ENCODE peak calls at places on chromosomes 6 and 20, in ten cellular contexts. One of them, this sample, is unnamed.

GRCh38 chr20:33008336-33009213 is 1.1 kb downstream of the BPIFB2 start:
- DNase-seq in fibroblast of the aortic adventitia: no peak
- DNase-seq in HAP-1: no peak
- DNase-seq in iPS-NIHi11: no peak
- DNase-seq in lower lobe of right lung: no peak
- DNase-seq in T-helper 1 cell: no peak
- DNase-seq in fibroblast of villous mesenchyme: no peak
- DNase-seq in cardiac septum: no peak
- DNase-seq in HFFc6: no peak
- DNase-seq in naive thymus-derived CD8-positive, alpha-beta T cell: no peak
- DNase-seq in this sample: no peak

GRCh38 chr20:49646126-49646525 is 67.6 kb downstream of the B4GALT5 start:
- DNase-seq in HAP-1: no peak
- DNase-seq in iPS-NIHi11: no peak
- DNase-seq in lower lobe of right lung: no peak
- DNase-seq in T-helper 1 cell: no peak
- DNase-seq in HFFc6: peak
- DNase-seq in fibroblast of villous mesenchyme: no peak
- DNase-seq in cardiac septum: no peak
- DNase-seq in fibroblast of the aortic adventitia: peak
- DNase-seq in naive thymus-derived CD8-positive, alpha-beta T cell: no peak
- DNase-seq in this sample: no peak

GRCh38 chr20:57092112-57092899 is 174.1 kb downstream of the BMP7 start:
- DNase-seq in HAP-1: peak
- DNase-seq in fibroblast of the aortic adventitia: peak
- DNase-seq in T-helper 1 cell: peak
- DNase-seq in naive thymus-derived CD8-positive, alpha-beta T cell: peak
- DNase-seq in iPS-NIHi11: peak
- DNase-seq in lower lobe of right lung: peak
- DNase-seq in HFFc6: no peak
- DNase-seq in fibroblast of villous mesenchyme: peak
- DNase-seq in cardiac septum: no peak
- DNase-seq in this sample: no peak

GRCh38 chr20:20465259-20465658 is 97.4 kb downstream of the INSM1 start:
- DNase-seq in fibroblast of the aortic adventitia: no peak
- DNase-seq in HFFc6: no peak
- DNase-seq in iPS-NIHi11: peak
- DNase-seq in HAP-1: no peak
- DNase-seq in lower lobe of right lung: no peak
- DNase-seq in cardiac septum: no peak
- DNase-seq in naive thymus-derived CD8-positive, alpha-beta T cell: no peak
- DNase-seq in T-helper 1 cell: no peak
- DNase-seq in fibroblast of villous mesenchyme: no peak
- DNase-seq in this sample: no peak

GRCh38 chr6:116313377-116313776 is 33.6 kb upstream of the TSPYL1 start:
- DNase-seq in fibroblast of villous mesenchyme: peak
- DNase-seq in T-helper 1 cell: no peak
- DNase-seq in fibroblast of the aortic adventitia: peak
- DNase-seq in naive thymus-derived CD8-positive, alpha-beta T cell: no peak
- DNase-seq in iPS-NIHi11: no peak
- DNase-seq in lower lobe of right lung: no peak
- DNase-seq in HAP-1: no peak
- DNase-seq in cardiac septum: no peak
- DNase-seq in HFFc6: peak
- DNase-seq in this sample: no peak

GRCh38 chr6:137489410-137490371 is 4.5 kb downstream of the OLIG3 start:
- DNase-seq in cardiac septum: no peak
- DNase-seq in HFFc6: no peak
- DNase-seq in T-helper 1 cell: no peak
- DNase-seq in HAP-1: no peak
- DNase-seq in iPS-NIHi11: no peak
- DNase-seq in fibroblast of the aortic adventitia: no peak
- DNase-seq in naive thymus-derived CD8-positive, alpha-beta T cell: no peak
- DNase-seq in lower lobe of right lung: peak
- DNase-seq in fibroblast of villous mesenchyme: no peak
- DNase-seq in this sample: no peak

GRCh38 chr20:11271920-11272594 is 598.3 kb upstream of the JAG1 start:
- DNase-seq in lower lobe of right lung: no peak
- DNase-seq in HAP-1: no peak
- DNase-seq in iPS-NIHi11: no peak
- DNase-seq in cardiac septum: no peak
- DNase-seq in HFFc6: no peak
- DNase-seq in naive thymus-derived CD8-positive, alpha-beta T cell: no peak
- DNase-seq in fibroblast of the aortic adventitia: no peak
- DNase-seq in fibroblast of villous mesenchyme: no peak
- DNase-seq in T-helper 1 cell: no peak
- DNase-seq in this sample: no peak

GRCh38 chr20:20229595-20229994 is 138.3 kb upstream of the INSM1 start:
- DNase-seq in iPS-NIHi11: no peak
- DNase-seq in lower lobe of right lung: no peak
- DNase-seq in fibroblast of the aortic adventitia: no peak
- DNase-seq in HAP-1: no peak
- DNase-seq in HFFc6: no peak
- DNase-seq in naive thymus-derived CD8-positive, alpha-beta T cell: no peak
- DNase-seq in fibroblast of villous mesenchyme: no peak
- DNase-seq in T-helper 1 cell: no peak
- DNase-seq in cardiac septum: no peak
- DNase-seq in this sample: no peak

GRCh38 chr6:105993769-105994521 is 92.2 kb upstream of the PRDM1 start:
- DNase-seq in lower lobe of right lung: peak
- DNase-seq in naive thymus-derived CD8-positive, alpha-beta T cell: peak
- DNase-seq in cardiac septum: no peak
- DNase-seq in fibroblast of villous mesenchyme: peak
- DNase-seq in iPS-NIHi11: peak
- DNase-seq in HFFc6: peak
- DNase-seq in HAP-1: peak
- DNase-seq in T-helper 1 cell: peak
- DNase-seq in fibroblast of the aortic adventitia: peak
- DNase-seq in this sample: no peak

GRCh38 chr6:148548065-148548748 is 198.6 kb upstream of the UST start:
- DNase-seq in iPS-NIHi11: no peak
- DNase-seq in HAP-1: no peak
- DNase-seq in cardiac septum: peak
- DNase-seq in T-helper 1 cell: no peak
- DNase-seq in fibroblast of the aortic adventitia: peak
- DNase-seq in lower lobe of right lung: no peak
- DNase-seq in naive thymus-derived CD8-positive, alpha-beta T cell: no peak
- DNase-seq in fibroblast of villous mesenchyme: peak
- DNase-seq in HFFc6: peak
- DNase-seq in this sample: no peak

GRCh38 chr20:51220293-51220706 is 197.4 kb upstream of the KCNG1 start:
- DNase-seq in naive thymus-derived CD8-positive, alpha-beta T cell: no peak
- DNase-seq in fibroblast of villous mesenchyme: peak
- DNase-seq in cardiac septum: peak
- DNase-seq in T-helper 1 cell: peak
- DNase-seq in HFFc6: no peak
- DNase-seq in HAP-1: peak
- DNase-seq in lower lobe of right lung: peak
- DNase-seq in fibroblast of the aortic adventitia: peak
- DNase-seq in iPS-NIHi11: peak
- DNase-seq in this sample: no peak

GRCh38 chr20:25072226-25072811 is 9.6 kb downstream of the VSX1 start:
- DNase-seq in fibroblast of the aortic adventitia: peak
- DNase-seq in naive thymus-derived CD8-positive, alpha-beta T cell: no peak
- DNase-seq in T-helper 1 cell: no peak
- DNase-seq in HAP-1: no peak
- DNase-seq in cardiac septum: peak
- DNase-seq in lower lobe of right lung: no peak
- DNase-seq in fibroblast of villous mesenchyme: no peak
- DNase-seq in iPS-NIHi11: no peak
- DNase-seq in HFFc6: no peak
- DNase-seq in this sample: no peak

GRCh38 chr6:722077-722524 is 29.2 kb upstream of the EXOC2 start:
- DNase-seq in fibroblast of villous mesenchyme: peak
- DNase-seq in naive thymus-derived CD8-positive, alpha-beta T cell: peak
- DNase-seq in HFFc6: peak
- DNase-seq in T-helper 1 cell: peak
- DNase-seq in lower lobe of right lung: peak
- DNase-seq in iPS-NIHi11: peak
- DNase-seq in HAP-1: peak
- DNase-seq in fibroblast of the aortic adventitia: peak
- DNase-seq in cardiac septum: peak
- DNase-seq in this sample: peak

GRCh38 chr20:8602389-8603116 is 466.3 kb upstream of the PLCB4 start:
- DNase-seq in HFFc6: no peak
- DNase-seq in naive thymus-derived CD8-positive, alpha-beta T cell: no peak
- DNase-seq in HAP-1: no peak
- DNase-seq in fibroblast of the aortic adventitia: peak
- DNase-seq in lower lobe of right lung: no peak
- DNase-seq in iPS-NIHi11: no peak
- DNase-seq in cardiac septum: no peak
- DNase-seq in T-helper 1 cell: no peak
- DNase-seq in fibroblast of villous mesenchyme: peak
- DNase-seq in this sample: no peak

GRCh38 chr6:3913077-3913957 is 64.1 kb downstream of the FAM50B start:
- DNase-seq in HFFc6: peak
- DNase-seq in HAP-1: peak
- DNase-seq in T-helper 1 cell: no peak
- DNase-seq in fibroblast of villous mesenchyme: peak
- DNase-seq in lower lobe of right lung: no peak
- DNase-seq in cardiac septum: no peak
- DNase-seq in naive thymus-derived CD8-positive, alpha-beta T cell: no peak
- DNase-seq in fibroblast of the aortic adventitia: peak
- DNase-seq in iPS-NIHi11: peak
- DNase-seq in this sample: peak

GRCh38 chr6:20162515-20162914 is 49.8 kb downstream of the MBOAT1 start:
- DNase-seq in T-helper 1 cell: no peak
- DNase-seq in fibroblast of villous mesenchyme: no peak
- DNase-seq in naive thymus-derived CD8-positive, alpha-beta T cell: no peak
- DNase-seq in cardiac septum: no peak
- DNase-seq in iPS-NIHi11: no peak
- DNase-seq in lower lobe of right lung: no peak
- DNase-seq in HAP-1: no peak
- DNase-seq in fibroblast of the aortic adventitia: no peak
- DNase-seq in HFFc6: no peak
- DNase-seq in this sample: no peak

GRCh38 chr6:1286972-1287600 is 24.8 kb upstream of the FOXQ1 start:
- DNase-seq in cardiac septum: no peak
- DNase-seq in iPS-NIHi11: no peak
- DNase-seq in lower lobe of right lung: peak
- DNase-seq in T-helper 1 cell: no peak
- DNase-seq in fibroblast of villous mesenchyme: peak
- DNase-seq in HAP-1: no peak
- DNase-seq in HFFc6: peak
- DNase-seq in naive thymus-derived CD8-positive, alpha-beta T cell: no peak
- DNase-seq in fibroblast of the aortic adventitia: peak
- DNase-seq in this sample: peak

GRCh38 chr20:21702553-21703467 is 2.7 kb upstream of the PAX1 start:
- DNase-seq in naive thymus-derived CD8-positive, alpha-beta T cell: no peak
- DNase-seq in iPS-NIHi11: peak
- DNase-seq in cardiac septum: no peak
- DNase-seq in lower lobe of right lung: no peak
- DNase-seq in fibroblast of the aortic adventitia: peak
- DNase-seq in T-helper 1 cell: no peak
- DNase-seq in HFFc6: no peak
- DNase-seq in HAP-1: peak
- DNase-seq in fibroblast of villous mesenchyme: peak
- DNase-seq in this sample: no peak

GRCh38 chr20:44309763-44310663 is 989 bp downstream of the FITM2 start:
- DNase-seq in iPS-NIHi11: peak
- DNase-seq in fibroblast of villous mesenchyme: peak
- DNase-seq in lower lobe of right lung: no peak
- DNase-seq in T-helper 1 cell: no peak
- DNase-seq in naive thymus-derived CD8-positive, alpha-beta T cell: no peak
- DNase-seq in cardiac septum: no peak
- DNase-seq in HAP-1: no peak
- DNase-seq in HFFc6: peak
- DNase-seq in fibroblast of the aortic adventitia: peak
- DNase-seq in this sample: peak

GRCh38 chr20:25066386-25066785 is 8.4 kb upstream of the ACSS1 start:
- DNase-seq in fibroblast of the aortic adventitia: no peak
- DNase-seq in naive thymus-derived CD8-positive, alpha-beta T cell: no peak
- DNase-seq in T-helper 1 cell: no peak
- DNase-seq in cardiac septum: peak
- DNase-seq in HAP-1: no peak
- DNase-seq in HFFc6: no peak
- DNase-seq in iPS-NIHi11: no peak
- DNase-seq in lower lobe of right lung: no peak
- DNase-seq in fibroblast of villous mesenchyme: no peak
- DNase-seq in this sample: no peak

GRCh38 chr6:71855406-71855805 is 30.9 kb upstream of the RIMS1 start:
- DNase-seq in lower lobe of right lung: no peak
- DNase-seq in fibroblast of villous mesenchyme: no peak
- DNase-seq in iPS-NIHi11: no peak
- DNase-seq in cardiac septum: no peak
- DNase-seq in HFFc6: peak
- DNase-seq in fibroblast of the aortic adventitia: no peak
- DNase-seq in T-helper 1 cell: no peak
- DNase-seq in naive thymus-derived CD8-positive, alpha-beta T cell: no peak
- DNase-seq in HAP-1: no peak
- DNase-seq in this sample: no peak

GRCh38 chr20:37486186-37486999 is 34.7 kb upstream of the NNAT start:
- DNase-seq in lower lobe of right lung: no peak
- DNase-seq in iPS-NIHi11: no peak
- DNase-seq in HAP-1: peak
- DNase-seq in HFFc6: no peak
- DNase-seq in T-helper 1 cell: no peak
- DNase-seq in fibroblast of villous mesenchyme: no peak
- DNase-seq in cardiac septum: peak
- DNase-seq in naive thymus-derived CD8-positive, alpha-beta T cell: no peak
- DNase-seq in fibroblast of the aortic adventitia: no peak
- DNase-seq in this sample: no peak

GRCh38 chr20:33674294-33675126 is at the start of gene NECAB3:
- DNase-seq in lower lobe of right lung: peak
- DNase-seq in T-helper 1 cell: peak
- DNase-seq in naive thymus-derived CD8-positive, alpha-beta T cell: no peak
- DNase-seq in HFFc6: peak
- DNase-seq in fibroblast of the aortic adventitia: peak
- DNase-seq in fibroblast of villous mesenchyme: peak
- DNase-seq in cardiac septum: peak
- DNase-seq in iPS-NIHi11: peak
- DNase-seq in HAP-1: peak
- DNase-seq in this sample: no peak

This sample was measured in skeletal muscle cell.